ENCODE peak calls at places on chromosomes 6 and 20, in five cellular contexts. M is KG1; A is T-helper 2 cell treated with Interferon-gamma antibody and Interleukin-4, amounts not matched to agents 5 μg/mL and 100 μg/mL, for 36 hours; F is right lobe of liver; G is brain pericyte. R is an unnamed sample.

GRCh38 chr6:40353197-40353966 is 233.8 kb downstream of the LRFN2 start:
- DNase-seq in F (no peak), A (no peak), M (no peak), G (no peak), R (no peak)

GRCh38 chr20:44601801-44602204 is 19.4 kb downstream of the PKIG start:
- DNase-seq in G (peak), F (no peak), M (no peak), A (no peak), R (no peak)

GRCh38 chr6:158086054-158086705 is 81.9 kb downstream of the SERAC1 start:
- DNase-seq in F (no peak), A (no peak), M (peak), G (peak), R (peak)

GRCh38 chr6:92810913-92811312 is 608.4 kb downstream of the EPHA7 start:
- DNase-seq in F (peak), A (no peak), M (no peak), G (no peak), R (no peak)

GRCh38 chr20:33789109-33789857 is 21.9 kb upstream of the CHMP4B start:
- DNase-seq in G (no peak), M (no peak), F (peak), A (no peak), R (no peak)

GRCh38 chr6:97059473-97059872 is 134.9 kb downstream of the KLHL32 start:
- DNase-seq in M (no peak), A (no peak), F (no peak), G (no peak), R (peak)

GRCh38 chr20:18712116-18712515 is 101.5 kb upstream of the SCP2D1 start:
- DNase-seq in M (no peak), G (no peak), A (no peak), F (no peak), R (no peak)

GRCh38 chr6:149331043-149331807 is 13.7 kb downstream of the TAB2 start:
- DNase-seq in M (no peak), G (no peak), F (no peak), A (no peak), R (no peak)

GRCh38 chr6:142275146-142276006 is 26.4 kb upstream of the ADGRG6 start:
- DNase-seq in A (no peak), F (no peak), M (no peak), G (no peak), R (no peak)

GRCh38 chr6:134029495-134030455 is 22.6 kb downstream of the SLC2A12 start:
- DNase-seq in A (no peak), F (no peak), M (no peak), G (peak), R (no peak)

GRCh38 chr6:108793449-108794134 is 54.6 kb upstream of the ARMC2 start:
- DNase-seq in M (no peak), A (no peak), F (no peak), G (no peak), R (peak)

GRCh38 chr6:113356139-113356538 is 501.0 kb upstream of the MARCKS start:
- DNase-seq in A (no peak), F (no peak), M (no peak), G (no peak), R (no peak)

GRCh38 chr6:33954453-33954852 is 150.7 kb upstream of the MLN start:
- DNase-seq in G (no peak), M (no peak), F (no peak), A (no peak), R (no peak)

GRCh38 chr20:32149566-32150170 is 40.2 kb downstream of the TM9SF4 start:
- DNase-seq in A (no peak), F (no peak), G (no peak), M (no peak), R (no peak)